ENCODE peak calls at places on chromosomes 2 and 18, in seven cellular contexts. Y is HL-60, R is neural progenitor cell, Z is MM.1S, A is neuronal stem cell, I is Caco-2, X is lower lobe of right lung. M is an unnamed sample. For H3K27me3, the result is how much of the 10 kb centered on the place peaks cover.

GRCh38 chr2:187876554-187876953 is 322.3 kb upstream of the TFPI start:
- DNase-seq in Y (no peak), R (no peak), Z (no peak), A (no peak), I (no peak), X (no peak), M (no peak)

GRCh38 chr2:151334082-151334815 is 23.1 kb upstream of the TNFAIP6 start:
- DNase-seq in Y (no peak), R (no peak), Z (no peak), A (no peak), I (no peak), X (no peak), M (no peak)

GRCh38 chr2:135829420-135829983 is 7.5 kb downstream of the LCT start:
- DNase-seq in Y (no peak), R (no peak), Z (no peak), A (no peak), I (no peak), X (no peak), M (no peak)

GRCh38 chr2:96526101-96526591 is 10.4 kb upstream of the ARID5A start:
- DNase-seq in Y (no peak), R (no peak), Z (peak), A (no peak), I (no peak), X (no peak), M (no peak)

GRCh38 chr2:84878896-84879594 is 1.8 kb downstream of the TRABD2A start:
- DNase-seq in Y (no peak), R (no peak), Z (no peak), A (no peak), I (no peak), X (no peak), M (no peak)

GRCh38 chr18:67608909-67609308 is 92.4 kb upstream of the DSEL start:
- DNase-seq in Y (no peak), R (no peak), Z (no peak), A (no peak), I (no peak), X (no peak), M (no peak)

GRCh38 chr2:96138146-96139145 is at the start of gene ASTL:
- DNase-seq in Y (no peak), R (peak), Z (peak), A (no peak), I (peak), X (peak), M (peak)

GRCh38 chr18:22572321-22572720 is 154.6 kb upstream of the CTAGE1 start:
- DNase-seq in Y (no peak), R (no peak), Z (no peak), A (no peak), I (no peak), X (no peak), M (no peak)

GRCh38 chr2:172930871-172931255 is 144.8 kb upstream of the MAP3K20 start:
- DNase-seq in Y (no peak), R (peak), Z (no peak), A (no peak), I (no peak), X (no peak), M (no peak)

GRCh38 chr2:24424387-24424786 is 64.1 kb upstream of the ITSN2 start:
- DNase-seq in Y (no peak), R (no peak), Z (no peak), A (no peak), I (no peak), X (no peak), M (no peak)

GRCh38 chr2:162926501-162926900 is 87.9 kb upstream of the KCNH7 start:
- DNase-seq in Y (no peak), R (no peak), Z (no peak), A (no peak), I (no peak), X (no peak), M (no peak)

GRCh38 chr2:174184504-174184903 is 63.8 kb downstream of the OLA1 start:
- DNase-seq in Y (no peak), R (no peak), Z (no peak), A (no peak), I (no peak), X (no peak), M (no peak)

GRCh38 chr18:31134988-31135529 is 27.6 kb downstream of the DSC1 start:
- DNase-seq in Y (no peak), R (no peak), Z (no peak), A (no peak), I (no peak), X (no peak), M (no peak)

GRCh38 chr18:31143025-31143424 is 19.6 kb downstream of the DSC1 start:
- DNase-seq in Y (no peak), R (no peak), Z (no peak), A (no peak), I (no peak), X (no peak), M (no peak)

DNA sequence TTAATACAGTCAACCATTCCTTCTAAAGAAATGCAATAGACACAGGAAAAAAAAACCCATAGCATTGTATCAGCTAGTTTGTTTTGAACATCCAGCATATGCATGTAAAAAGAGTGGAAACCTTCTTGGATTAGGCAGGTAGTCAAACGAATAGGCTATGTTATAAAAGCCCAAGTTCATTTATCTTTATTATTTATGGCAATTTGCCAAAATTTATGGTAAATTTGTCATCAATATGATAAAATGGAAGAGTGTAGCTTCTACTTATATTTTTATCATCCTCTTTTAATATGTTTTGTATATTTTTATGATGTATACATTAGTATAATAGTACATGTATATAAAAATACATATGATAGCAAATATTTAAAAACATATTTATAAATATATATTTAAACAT is 23.9 kb downstream of the DSC1 start:
- DNase-seq in Y (no peak), R (no peak), Z (no peak), A (no peak), I (no peak), X (no peak), M (no peak)
- H3K27me3 ChIP-seq in Y (under half), R (under half), Z (under half), A (under half), I (under half), X (under half), M (under half)

GRCh38 chr2:205681836-205682238 is 464 bp upstream of the NRP2 start:
- DNase-seq in Y (no peak), R (peak), Z (no peak), A (no peak), I (no peak), X (no peak), M (no peak)

GRCh38 chr2:205683991-205684390 is 1.7 kb downstream of the NRP2 start:
- DNase-seq in Y (no peak), R (no peak), Z (no peak), A (no peak), I (no peak), X (no peak), M (no peak)

GRCh38 chr2:205680903-205681302 is 1.4 kb upstream of the NRP2 start:
- DNase-seq in Y (no peak), R (no peak), Z (no peak), A (no peak), I (peak), X (no peak), M (no peak)

GRCh38 chr2:205683179-205683978 is 1.1 kb downstream of the NRP2 start:
- DNase-seq in Y (no peak), R (no peak), Z (no peak), A (no peak), I (no peak), X (no peak), M (no peak)

GRCh38 chr2:205682239-205683021 is at the start of gene NRP2:
- DNase-seq in Y (peak), R (peak), Z (peak), A (peak), I (peak), X (peak), M (peak)
- H3K27me3 ChIP-seq in Y (half or more), R (half or more), Z (under half), A (under half), I (under half), X (under half), M (under half)

GRCh38 chr2:176089843-176090395 is 2.6 kb upstream of the HOXD13 start:
- DNase-seq in Y (no peak), R (no peak), Z (no peak), A (no peak), I (no peak), X (no peak), M (no peak)

GRCh38 chr2:176088937-176089842 is 3.3 kb upstream of the HOXD13 start:
- DNase-seq in Y (no peak), R (no peak), Z (no peak), A (no peak), I (no peak), X (no peak), M (no peak)

GRCh38 chr2:176087330-176088047 is 3.7 kb upstream of the EVX2 start:
- DNase-seq in Y (no peak), R (no peak), Z (no peak), A (no peak), I (no peak), X (no peak), M (no peak)

GRCh38 chr2:176085861-176086771 is 2.4 kb upstream of the EVX2 start:
- DNase-seq in Y (peak), R (peak), Z (no peak), A (no peak), I (no peak), X (no peak), M (no peak)

DNA sequence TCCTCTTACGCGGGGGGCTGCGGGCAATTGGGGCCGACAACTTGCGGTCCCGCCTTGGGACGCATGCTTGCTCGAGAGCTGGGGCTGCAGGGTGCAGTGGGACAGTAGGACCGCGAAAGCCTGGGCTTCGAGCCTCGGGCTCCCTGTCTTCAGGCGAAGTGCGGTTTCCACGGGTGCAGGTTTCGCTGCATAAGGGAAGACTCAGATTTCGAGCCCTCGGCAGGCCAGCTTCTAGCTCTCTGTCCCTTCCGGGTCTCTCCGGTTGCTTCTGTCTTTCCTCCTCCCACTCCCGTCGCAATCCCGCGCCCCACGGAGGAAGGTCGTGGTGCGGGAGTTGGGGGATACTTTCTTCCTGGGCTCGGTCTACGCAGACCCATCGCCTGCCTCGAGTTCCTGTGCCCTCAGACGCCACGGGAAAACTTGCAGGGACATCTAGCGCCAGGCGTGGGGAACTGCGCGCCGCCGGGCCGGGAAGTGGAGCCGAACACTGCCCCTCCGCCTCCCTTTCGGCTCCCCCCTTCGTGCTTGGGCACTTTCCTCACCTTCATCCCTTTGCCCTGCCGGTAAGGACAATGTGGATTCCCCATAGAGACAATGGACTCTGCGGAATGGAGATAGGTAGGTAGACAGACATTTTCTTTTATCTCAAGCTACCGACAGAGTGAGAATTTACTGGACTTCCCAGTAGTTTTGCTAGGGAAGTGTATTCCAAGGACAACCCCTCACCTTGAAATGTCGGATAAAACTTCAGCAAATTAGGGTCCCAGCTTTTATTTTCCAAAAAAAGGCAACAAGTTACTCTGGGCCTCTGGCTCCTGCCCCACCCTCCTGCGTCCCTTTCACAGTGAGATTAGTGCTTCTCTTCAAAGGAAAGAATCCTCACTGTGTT is 4.2 kb upstream of the HOXD13 start:
- DNase-seq in Y (peak), R (peak), Z (peak), A (no peak), I (no peak), X (peak), M (no peak)
- H3K27me3 ChIP-seq in Y (half or more), R (half or more), Z (under half), A (half or more), I (under half), X (half or more), M (half or more)

DNA sequence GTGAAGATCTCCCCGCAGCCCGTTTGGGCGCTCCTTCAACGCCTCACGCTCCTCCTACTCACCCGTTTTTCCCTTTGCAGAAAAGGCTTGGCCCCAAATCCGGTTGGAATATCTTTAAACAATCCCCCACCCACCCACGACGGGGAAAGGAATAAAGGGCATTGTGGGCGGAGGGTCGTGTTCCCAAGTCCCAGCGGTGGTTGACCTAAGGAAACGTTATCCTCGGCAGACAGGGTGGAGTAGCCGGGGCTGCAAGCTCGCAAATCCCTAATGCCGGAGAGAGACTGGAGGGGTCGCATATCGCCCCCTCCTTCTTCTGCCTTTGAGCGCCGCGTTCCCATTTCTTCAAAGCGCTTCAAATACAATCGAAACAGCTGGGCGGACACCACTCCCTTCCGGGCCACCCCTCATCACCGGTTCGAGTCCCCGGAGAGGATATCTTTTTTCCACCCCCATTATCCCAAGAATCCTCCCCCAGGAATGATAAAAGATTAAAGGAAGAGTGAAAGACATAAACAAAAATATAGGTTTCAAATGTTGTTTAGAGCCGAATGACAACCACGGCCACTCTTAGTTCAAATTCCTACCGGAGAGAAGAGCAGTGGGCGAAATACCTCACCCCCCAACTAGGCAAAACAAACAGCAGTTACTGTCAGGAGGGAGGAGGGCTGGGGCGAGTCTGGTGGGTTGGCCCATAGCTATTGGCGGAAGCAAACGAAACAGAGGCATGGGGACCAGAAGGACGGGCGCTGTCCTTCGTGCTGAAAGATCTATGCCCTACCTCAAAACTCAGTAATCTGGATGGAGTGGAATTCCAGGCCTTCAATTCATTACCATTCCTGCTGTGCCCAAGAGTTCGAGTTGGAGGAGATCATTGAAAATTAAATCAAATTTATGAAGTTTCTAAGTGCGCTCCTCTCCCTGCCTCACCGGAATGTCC is 2.8 kb upstream of the GAD1 start:
- DNase-seq in Y (no peak), R (peak), Z (peak), A (peak), I (peak), X (no peak), M (no peak)
- H3K27me3 ChIP-seq in Y (half or more), R (half or more), Z (under half), A (under half), I (under half), X (half or more), M (half or more)

GRCh38 chr2:46254474-46254873 is 42.7 kb upstream of the EPAS1 start:
- DNase-seq in Y (no peak), R (no peak), Z (no peak), A (no peak), I (no peak), X (no peak), M (no peak)
- H3K27me3 ChIP-seq in Y (under half), R (under half), Z (under half), A (under half), I (under half), X (under half), M (under half)

DNA sequence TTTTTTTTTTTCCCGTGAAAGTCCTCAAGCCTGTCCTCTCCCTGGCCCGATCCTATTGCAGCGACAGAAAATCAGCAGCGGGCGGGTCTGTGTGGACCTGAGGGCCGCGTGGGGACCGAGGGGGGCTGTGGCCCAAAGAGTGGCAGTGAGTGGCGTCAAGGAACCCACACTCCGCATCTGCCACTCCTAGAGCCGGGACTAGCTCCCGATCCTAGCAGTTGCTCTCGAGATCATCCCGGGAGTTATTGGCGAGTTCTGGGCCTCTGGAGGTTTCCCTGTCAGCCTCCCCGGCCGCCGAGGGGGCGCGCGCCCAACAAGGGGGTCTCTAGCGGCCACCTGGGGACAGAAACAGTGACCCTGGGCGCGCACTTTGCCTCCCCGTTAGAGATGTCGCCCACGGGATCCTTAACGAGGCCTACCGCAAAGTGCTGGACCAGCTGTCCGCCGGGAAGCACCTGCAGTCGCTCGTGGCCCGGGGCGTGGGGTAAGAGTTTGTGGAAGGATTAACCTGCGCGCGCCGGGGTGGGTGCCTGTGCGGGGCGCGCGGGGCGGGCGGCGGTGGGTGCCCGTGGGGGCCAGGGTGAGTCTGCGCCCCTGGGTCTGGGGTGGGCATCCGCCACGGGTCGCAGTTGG is 3.3 kb downstream of the ADCYAP1 start:
- DNase-seq in Y (no peak), R (peak), Z (no peak), A (no peak), I (no peak), X (peak), M (no peak)
- H3K27me3 ChIP-seq in Y (half or more), R (half or more), Z (under half), A (under half), I (under half), X (half or more), M (half or more)

DNA sequence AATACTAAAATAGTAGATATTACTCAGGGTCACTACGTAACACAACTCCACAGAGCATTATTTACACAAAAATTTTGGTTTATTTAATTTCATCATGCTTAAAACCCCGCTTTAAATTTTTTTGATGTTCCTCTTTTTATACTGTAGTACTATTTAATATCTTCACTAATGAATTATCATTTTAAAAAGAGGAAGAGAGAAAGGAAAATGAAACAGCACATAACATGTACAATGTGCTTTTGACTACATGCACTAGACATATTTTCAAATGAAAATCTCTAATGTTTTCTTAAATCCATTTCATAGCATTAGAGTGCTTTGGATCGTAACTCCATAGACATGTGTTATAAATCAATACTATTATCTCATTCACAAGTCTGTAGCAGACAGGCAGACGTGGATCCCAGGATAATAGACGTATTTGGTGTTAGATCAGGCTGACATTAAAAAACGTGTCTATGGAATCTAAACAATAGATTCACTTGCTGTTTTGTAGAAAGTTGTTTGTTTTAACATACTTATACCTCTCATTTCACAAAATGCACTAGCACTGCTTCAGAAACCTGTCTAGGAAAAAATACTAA is 897.0 kb downstream of the CPS1 start:
- DNase-seq in Y (no peak), R (no peak), Z (no peak), A (no peak), I (no peak), X (no peak), M (no peak)
- H3K27me3 ChIP-seq in Y (under half), R (under half), Z (under half), A (under half), I (under half), X (under half), M (under half)

M was measured in spleen.